ENCODE peak calls at places on chromosomes 5 and 9, in six cellular contexts. X is neural progenitor cell; I is type B pancreatic cell; T is NCI-H1092; U is NCI-H1436 treated with DMSO at 0.1 percent for 48 hours; V is CD8-positive, alpha-beta memory T cell. B is an unnamed sample.

GRCh38 chr9:89814340-89815040 is 209.7 kb downstream of the GADD45G start:
- DNase-seq in U (no peak), I (peak; percentile 65), X (peak; percentile 22), V (no peak), T (peak; percentile 40), B (peak; percentile 86)

GRCh38 chr9:112725961-112726360 is 8.0 kb upstream of the INIP start:
- DNase-seq in U (no peak), T (no peak), V (no peak), X (no peak), I (no peak), B (no peak)

GRCh38 chr9:138122676-138123075 is 245.1 kb downstream of the CACNA1B start:
- DNase-seq in V (no peak), I (no peak), X (no peak), T (no peak), U (no peak), B (no peak)

GRCh38 chr5:171422902-171423663 is 3.6 kb downstream of the FGF18 start:
- DNase-seq in I (peak; percentile 70), V (no peak), X (no peak), U (no peak), T (no peak), B (peak; percentile 67)

GRCh38 chr9:136399176-136400037 is 563 bp downstream of the SNAPC4 start:
- DNase-seq in V (no peak), T (no peak), U (no peak), I (no peak), X (peak; percentile 48), B (peak; percentile 31)

GRCh38 chr5:38830521-38831051 is 15.2 kb upstream of the OSMR start:
- DNase-seq in U (no peak), T (no peak), V (no peak), I (no peak), X (no peak), B (no peak)

GRCh38 chr5:164708831-164709230 is 1203.4 kb downstream of the MAT2B start:
- DNase-seq in U (no peak), T (no peak), I (no peak), V (no peak), X (peak; percentile 26), B (no peak)

GRCh38 chr9:84271004-84271886 is 69.3 kb downstream of the SLC28A3 start:
- DNase-seq in T (no peak), X (peak; percentile 94), V (no peak), I (no peak), U (peak; percentile 37), B (no peak)

GRCh38 chr9:81096667-81097066 is 592.7 kb downstream of the TLE1 start:
- DNase-seq in V (no peak), X (no peak), T (no peak), I (no peak), U (no peak), B (no peak)

GRCh38 chr5:32461441-32462120 is 17.0 kb upstream of the ZFR start:
- DNase-seq in X (no peak), V (no peak), U (no peak), T (no peak), I (no peak), B (no peak)

GRCh38 chr5:141880961-141881801 is 3.0 kb upstream of the PCDH1 start:
- DNase-seq in V (no peak), X (peak; percentile 27), U (no peak), T (no peak), I (peak; percentile 56), B (no peak)

GRCh38 chr5:163880307-163880706 is 374.9 kb downstream of the MAT2B start:
- DNase-seq in T (no peak), U (no peak), X (no peak), I (no peak), V (no peak), B (no peak)

GRCh38 chr5:56516936-56517521 is 283.9 kb upstream of the ANKRD55 start:
- DNase-seq in X (no peak), T (no peak), I (no peak), U (no peak), V (no peak), B (no peak)

B was measured in A172.